ENCODE peak calls at places on chromosomes 16 and 17, in four cellular contexts. M is stomach, O is ovary, X is prostate gland. R is an unnamed sample.
A peak's percentile ranks its signal among the peaks of the same experiment; 100 is the strongest.

GRCh38 chr16:84088695-84089395 is 27.9 kb downstream of the MBTPS1 start:
- DNase-seq in M (peak; percentile 44), O (no peak), X (no peak), R (no peak)

GRCh38 chr16:83552193-83552592 is 255.6 kb upstream of the HSBP1 start:
- DNase-seq in M (no peak), O (no peak), X (no peak), R (no peak)

GRCh38 chr16:61968242-61968978 is 67.8 kb downstream of the CDH8 start:
- DNase-seq in M (no peak), O (no peak), X (no peak), R (no peak)

GRCh38 chr16:4663756-4664465 is 29.5 kb upstream of the NUDT16L1 start:
- DNase-seq in M (peak; percentile 45), O (no peak), X (no peak), R (no peak)

GRCh38 chr17:58680038-58680369 is 11.8 kb downstream of the TEX14 start:
- DNase-seq in M (no peak), O (no peak), X (no peak), R (no peak)

GRCh38 chr17:1110844-1111598 is 68.8 kb downstream of the ABR start:
- DNase-seq in M (no peak), O (peak; percentile 53), X (no peak), R (peak; percentile 88)

GRCh38 chr16:89051521-89052166 is 42.0 kb upstream of the ACSF3 start:
- DNase-seq in M (no peak), O (no peak), X (no peak), R (no peak)

GRCh38 chr17:10927712-10928111 is 89.8 kb upstream of the PIRT start:
- DNase-seq in M (no peak), O (no peak), X (no peak), R (no peak)

GRCh38 chr17:61467416-61468262 is 15.4 kb downstream of the TBX4 start:
- DNase-seq in M (peak; percentile 38), O (no peak), X (no peak), R (peak; percentile 32)

GRCh38 chr16:87725596-87726235 is 40.1 kb downstream of the KLHDC4 start:
- DNase-seq in M (no peak), O (no peak), X (no peak), R (no peak)

GRCh38 chr17:67520916-67521772 is 144.1 kb downstream of the PITPNC1 start:
- DNase-seq in M (no peak), O (no peak), X (no peak), R (no peak)

GRCh38 chr16:17448640-17449638 is 21.8 kb downstream of the XYLT1 start:
- DNase-seq in M (no peak), O (no peak), X (no peak), R (no peak)

GRCh38 chr17:77297693-77298666 is 157.2 kb downstream of the SEC14L1 start:
- DNase-seq in M (no peak), O (no peak), X (no peak), R (no peak)

GRCh38 chr17:16439303-16439791 is 24.0 kb downstream of the TRPV2 start:
- DNase-seq in M (no peak), O (no peak), X (no peak), R (no peak)

GRCh38 chr17:76131692-76132573 is 9.1 kb downstream of the FOXJ1 start:
- DNase-seq in M (no peak), O (no peak), X (peak; percentile 62), R (peak; percentile 75)

GRCh38 chr16:12862327-12862726 is 39.1 kb upstream of the SHISA9 start:
- DNase-seq in M (no peak), O (no peak), X (no peak), R (no peak)

GRCh38 chr17:27384261-27384701 is 72.0 kb upstream of the KSR1 start:
- DNase-seq in M (peak; percentile 63), O (no peak), X (peak; percentile 66), R (peak; percentile 71)

GRCh38 chr16:3879887-3880564 is 487 bp downstream of the CREBBP start:
- DNase-seq in M (peak; percentile 79), O (peak; percentile 81), X (peak; percentile 69), R (no peak)

GRCh38 chr17:9768381-9768934 is 22.9 kb downstream of the DHRS7C start:
- DNase-seq in M (no peak), O (no peak), X (no peak), R (no peak)

GRCh38 chr16:81560979-81561657 is 116.5 kb downstream of the CMIP start:
- DNase-seq in M (no peak), O (no peak), X (no peak), R (peak; percentile 62)

GRCh38 chr16:21950782-21951521 is 2.2 kb upstream of the UQCRC2 start:
- DNase-seq in M (no peak), O (no peak), X (no peak), R (peak; percentile 41)

GRCh38 chr17:68290955-68291835 is at the start of the genes ARSG and SLC16A6:
- DNase-seq in M (peak; percentile 64), O (peak; percentile 57), X (peak; percentile 7), R (peak; percentile 62)

GRCh38 chr17:67003231-67003630 is 38.7 kb downstream of the CACNG4 start:
- DNase-seq in M (no peak), O (no peak), X (no peak), R (no peak)

GRCh38 chr17:9668532-9668931 is 23.2 kb downstream of the USP43 start:
- DNase-seq in M (no peak), O (no peak), X (no peak), R (peak; percentile 92)

GRCh38 chr17:16521070-16521727 is 29.2 kb upstream of the LRRC75A start:
- DNase-seq in M (peak; percentile 77), O (peak; percentile 85), X (peak; percentile 79), R (peak; percentile 77)

GRCh38 chr17:21388066-21388465 is 11.9 kb downstream of the KCNJ12 start:
- DNase-seq in M (no peak), O (no peak), X (no peak), R (no peak)

GRCh38 chr17:21286066-21286770 is 1.7 kb downstream of the MAP2K3 start:
- DNase-seq in M (peak; percentile 91), O (peak; percentile 92), X (peak; percentile 83), R (peak; percentile 97)

GRCh38 chr16:49650603-49651002 is 205.3 kb downstream of the ZNF423 start:
- DNase-seq in M (no peak), O (no peak), X (no peak), R (no peak)

GRCh38 chr16:30184430-30185140 is 1.2 kb downstream of the CORO1A start:
- DNase-seq in M (peak; percentile 31), O (peak; percentile 21), X (no peak), R (no peak)

GRCh38 chr16:25107466-25107792 is 4.1 kb upstream of the LCMT1 start:
- DNase-seq in M (no peak), O (no peak), X (no peak), R (no peak)

GRCh38 chr16:3570420-3571062 is 6.7 kb downstream of the NLRC3 start:
- DNase-seq in M (no peak), O (no peak), X (no peak), R (no peak)

GRCh38 chr17:58344791-58345157 is 7.2 kb downstream of the SUPT4H1 start:
- DNase-seq in M (no peak), O (no peak), X (no peak), R (no peak)

GRCh38 chr17:75624021-75624420 is 9.2 kb upstream of the SMIM5 start:
- DNase-seq in M (no peak), O (no peak), X (no peak), R (no peak)

GRCh38 chr16:324451-325334 is 27.8 kb downstream of the AXIN1 start:
- DNase-seq in M (no peak), O (no peak), X (no peak), R (no peak)

GRCh38 chr16:31185339-31185738 is 5.4 kb downstream of the FUS start:
- DNase-seq in M (no peak), O (no peak), X (no peak), R (no peak)

GRCh38 chr16:31187808-31188189 is 7.9 kb downstream of the FUS start:
- DNase-seq in M (no peak), O (no peak), X (no peak), R (no peak)

GRCh38 chr16:31186176-31186575 is 6.2 kb downstream of the FUS start:
- DNase-seq in M (no peak), O (no peak), X (no peak), R (no peak)

GRCh38 chr16:31188450-31189411 is 8.8 kb downstream of the FUS start:
- DNase-seq in M (no peak), O (no peak), X (no peak), R (no peak)

GRCh38 chr16:31186930-31187807 is 7.2 kb downstream of the FUS start:
- DNase-seq in M (no peak), O (no peak), X (no peak), R (no peak)
- H3K27ac ChIP-seq in M (no peak overlapping the region), O (no peak overlapping the region), X (no peak overlapping the region), R (no peak overlapping the region)

DNA sequence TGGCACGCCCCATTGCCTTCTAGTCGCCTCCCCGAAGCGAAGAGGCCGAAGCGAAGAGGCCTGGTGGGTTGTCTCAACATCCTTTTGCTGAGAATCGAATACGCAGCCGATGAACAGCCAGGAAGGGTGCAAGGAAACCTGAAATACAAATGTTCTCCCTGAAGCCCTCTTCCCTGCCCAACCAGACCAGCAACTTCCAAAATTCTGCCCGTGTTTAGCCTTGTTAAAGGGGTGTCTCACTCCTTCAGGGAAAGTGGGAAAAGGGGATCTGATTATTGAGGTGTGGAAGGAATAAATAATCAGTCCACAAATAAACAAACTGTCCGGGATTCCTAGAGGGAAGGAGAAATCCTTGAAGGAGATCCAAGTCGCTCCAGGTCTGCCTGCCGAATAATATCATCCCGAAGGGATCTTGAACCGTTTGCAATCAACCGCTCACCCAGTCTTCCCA is 1.4 kb upstream of the FOXC2 start:
- DNase-seq in M (no peak), O (no peak), X (no peak), R (no peak)
- H3K4me3 ChIP-seq in M (no peak overlapping the region), O (no peak overlapping the region), X (no peak overlapping the region), R (no peak overlapping the region)

DNA sequence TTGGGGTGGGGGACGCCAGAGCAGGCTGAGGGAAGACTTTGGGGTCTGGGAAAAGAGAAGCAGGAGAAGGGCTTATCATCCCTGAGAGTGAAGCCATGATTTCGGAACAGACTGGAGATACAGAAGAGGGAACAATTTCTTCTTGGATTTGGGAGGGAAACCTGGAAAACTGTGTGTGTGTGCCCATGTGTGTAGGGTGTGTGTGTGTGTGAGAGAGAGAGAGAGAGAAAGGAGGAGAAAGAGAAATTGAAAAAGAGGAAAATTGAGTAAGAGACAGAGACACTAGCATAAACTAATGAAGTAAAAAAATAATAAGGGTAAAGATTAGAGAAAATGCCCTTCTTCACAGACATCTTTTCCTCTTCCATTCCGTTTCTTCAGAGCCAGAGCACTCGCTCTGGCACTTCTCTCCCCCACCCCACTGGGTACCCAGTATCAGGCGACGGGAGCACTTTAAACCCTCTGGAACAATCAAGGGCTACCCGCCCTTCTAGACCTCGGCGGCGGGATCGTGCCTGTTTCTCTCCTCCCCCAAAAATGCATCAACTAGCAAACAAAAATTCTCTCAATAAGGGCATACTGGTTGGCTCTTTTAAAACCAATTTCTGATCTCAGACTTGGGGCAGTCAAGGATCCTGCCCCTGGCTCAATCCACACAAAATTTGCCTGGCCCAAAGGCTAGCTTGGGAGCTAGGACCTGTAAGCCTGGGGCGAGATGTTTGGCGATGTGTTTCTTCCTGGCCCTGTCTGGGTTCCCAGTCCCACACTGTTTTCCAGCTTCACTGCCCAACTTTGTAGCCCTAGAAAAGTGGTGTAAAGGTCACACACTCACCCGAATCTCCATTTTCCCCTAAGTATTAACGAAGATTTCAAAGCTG is 14.1 kb upstream of the HOXB2 start:
- DNase-seq in M (no peak), O (no peak), X (no peak), R (no peak)
- H3K27ac ChIP-seq in M (peak overlapping the region; percentile 90), O (no peak overlapping the region), X (no peak overlapping the region), R (no peak overlapping the region)

GRCh38 chr17:6893382-6894205 is 62.1 kb upstream of the TEKT1 start:
- DNase-seq in M (no peak), O (no peak), X (no peak), R (no peak)
- H3K4me3 ChIP-seq in M (no peak overlapping the region), O (no peak overlapping the region), X (no peak overlapping the region), R (no peak overlapping the region)

GRCh38 chr17:79214459-79214858 is 139.8 kb downstream of the ENGASE start:
- DNase-seq in M (no peak), O (no peak), X (no peak), R (no peak)
- H3K27ac ChIP-seq in M (no peak overlapping the region), O (no peak overlapping the region), X (no peak overlapping the region), R (no peak overlapping the region)